ENCODE peak calls at places on chromosomes 2 and 18, in eight cellular contexts. U is tibial artery; T is CD4-positive, alpha-beta memory T cell; B is DND-41; C is astrocyte; Y is ovary; H is thoracic aorta; I is left ventricle myocardium inferior. M is an unnamed sample.

GRCh38 chr2:231929961-231930600 is 3.9 kb upstream of the NPPC start:
- DNase-seq in U (no peak), T (no peak), B (no peak), C (no peak), Y (no peak), H (no peak), I (peak; percentile 82), M (no peak)

GRCh38 chr2:210617318-210617717 is 60.9 kb downstream of the CPS1 start:
- DNase-seq in U (no peak), T (no peak), B (no peak), C (no peak), Y (no peak), H (no peak), I (no peak), M (no peak)

GRCh38 chr18:76256897-76257500 is 238.0 kb downstream of the ZNF516 start:
- DNase-seq in U (no peak), T (no peak), B (peak; percentile 37), C (peak; percentile 49), Y (peak; percentile 68), H (no peak), I (no peak), M (peak; percentile 52)

GRCh38 chr2:66849128-66849527 is 414.2 kb downstream of the MEIS1 start:
- DNase-seq in U (no peak), T (no peak), B (no peak), C (no peak), Y (no peak), H (no peak), I (peak; percentile 46), M (no peak)

GRCh38 chr2:20419007-20419576 is 27.8 kb upstream of the RHOB start:
- DNase-seq in U (no peak), T (no peak), B (no peak), C (no peak), Y (peak; percentile 19), H (no peak), I (no peak), M (no peak)

GRCh38 chr2:9143264-9143815 is 63.3 kb upstream of the ASAP2 start:
- DNase-seq in U (no peak), T (no peak), B (no peak), C (peak; percentile 12), Y (no peak), H (no peak), I (no peak), M (no peak)

GRCh38 chr18:5167827-5168226 is 29.2 kb downstream of the AKAIN1 start:
- DNase-seq in U (no peak), T (no peak), B (peak; percentile 65), C (no peak), Y (no peak), H (no peak), I (no peak), M (no peak)

GRCh38 chr18:48771641-48772380 is 179.0 kb downstream of the SMAD7 start:
- DNase-seq in U (no peak), T (no peak), B (no peak), C (no peak), Y (no peak), H (no peak), I (peak; percentile 63), M (no peak)

GRCh38 chr2:16215892-16216554 is 275.7 kb downstream of the MYCN start:
- DNase-seq in U (no peak), T (no peak), B (no peak), C (no peak), Y (no peak), H (no peak), I (peak; percentile 23), M (no peak)

GRCh38 chr2:158144914-158145625 is 43.4 kb downstream of the UPP2 start:
- DNase-seq in U (no peak), T (no peak), B (no peak), C (no peak), Y (no peak), H (no peak), I (no peak), M (peak; percentile 74)

GRCh38 chr2:45643095-45643494 is 8.4 kb upstream of the PRKCE start:
- DNase-seq in U (no peak), T (no peak), B (no peak), C (no peak), Y (no peak), H (no peak), I (no peak), M (no peak)

GRCh38 chr2:83282851-83283250 is 1176.2 kb downstream of the SUCLG1 start:
- DNase-seq in U (no peak), T (no peak), B (no peak), C (no peak), Y (no peak), H (no peak), I (no peak), M (no peak)

GRCh38 chr18:74281011-74281638 is 10.6 kb downstream of the CYB5A start:
- DNase-seq in U (no peak), T (no peak), B (no peak), C (no peak), Y (no peak), H (no peak), I (no peak), M (no peak)

GRCh38 chr2:212995920-212996319 is 155.5 kb downstream of the IKZF2 start:
- DNase-seq in U (no peak), T (no peak), B (no peak), C (peak; percentile 46), Y (no peak), H (no peak), I (no peak), M (peak; percentile 64)

GRCh38 chr2:136000502-136000901 is 15.1 kb upstream of the DARS1 start:
- DNase-seq in U (no peak), T (no peak), B (no peak), C (no peak), Y (no peak), H (no peak), I (no peak), M (no peak)
- H3K4me1 ChIP-seq in U (no peaks in the 10 kb centered on the region), T (peaks cover 7% of the 10 kb centered on the region), B (no peaks in the 10 kb centered on the region), C (no peaks in the 10 kb centered on the region), Y (no peaks in the 10 kb centered on the region), H (no peaks in the 10 kb centered on the region), I (peaks cover 13% of the 10 kb centered on the region), M (peaks cover 7% of the 10 kb centered on the region)

DNA sequence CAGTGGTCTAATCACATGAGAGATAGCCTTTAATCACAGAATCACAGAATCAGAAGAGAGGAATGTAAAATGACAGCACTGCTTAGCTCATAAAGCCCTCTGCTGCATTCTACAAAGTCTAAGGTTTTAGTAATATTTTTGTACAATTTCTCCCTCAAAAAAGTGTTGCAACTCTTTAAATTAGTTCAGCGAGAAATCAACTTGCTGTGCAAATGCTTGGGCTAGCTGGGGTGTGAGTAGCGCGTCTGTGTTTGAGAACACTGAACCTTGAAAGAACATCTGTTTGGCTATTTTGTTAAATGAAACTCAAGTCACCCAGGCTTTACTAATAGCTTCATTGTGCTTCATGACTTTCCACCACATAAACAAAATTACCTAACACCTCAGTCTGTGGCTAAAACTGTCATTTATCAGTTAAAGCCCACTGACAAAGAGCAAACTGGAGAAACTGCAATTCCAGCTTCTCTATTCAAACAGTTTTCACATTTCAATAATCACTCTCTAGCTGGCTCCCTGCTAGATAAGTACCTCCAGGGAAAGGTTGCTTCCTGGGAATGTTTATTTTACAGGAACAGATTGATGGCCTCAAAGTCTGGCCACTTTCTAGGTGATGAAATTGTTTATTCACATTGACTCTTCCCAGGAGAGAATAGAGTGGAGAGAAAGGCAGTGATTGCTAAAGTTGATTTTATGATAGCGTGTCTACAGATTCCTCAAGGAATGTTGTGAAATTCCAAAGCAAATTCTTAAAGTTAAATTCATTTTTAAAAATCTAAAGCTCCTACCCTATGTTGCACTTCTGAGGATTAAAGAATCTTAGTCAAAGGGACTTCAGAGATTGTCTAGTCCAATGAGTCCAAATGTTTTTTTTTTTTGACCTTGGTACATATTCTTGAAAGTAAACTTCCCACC is 36.0 kb upstream of the STAT1 start:
- DNase-seq in U (no peak), T (no peak), B (no peak), C (peak; percentile 75), Y (no peak), H (no peak), I (no peak), M (no peak)
- H3K4me1 ChIP-seq in U (no peaks in the 10 kb centered on the region), T (peaks cover 12% of the 10 kb centered on the region), B (peaks cover 22% of the 10 kb centered on the region), C (peaks cover 26% of the 10 kb centered on the region), Y (no peaks in the 10 kb centered on the region), H (peaks cover 6% of the 10 kb centered on the region), I (peaks cover 13% of the 10 kb centered on the region), M (peaks cover 12% of the 10 kb centered on the region)

GRCh38 chr2:73077424-73077795 is 5.9 kb upstream of the SFXN5 start:
- DNase-seq in U (no peak), T (no peak), B (no peak), C (no peak), Y (no peak), H (no peak), I (no peak), M (no peak)
- H3K4me1 ChIP-seq in U (peaks cover 2% of the 10 kb centered on the region), T (no peaks in the 10 kb centered on the region), B (peaks cover 6% of the 10 kb centered on the region), C (no peaks in the 10 kb centered on the region), Y (no peaks in the 10 kb centered on the region), H (peaks cover 13% of the 10 kb centered on the region), I (peaks cover 9% of the 10 kb centered on the region), M (no peaks in the 10 kb centered on the region)

GRCh38 chr2:112644933-112645395 is 775 bp upstream of the SLC20A1 start:
- DNase-seq in U (peak; percentile 59), T (no peak), B (no peak), C (peak; percentile 46), Y (no peak), H (no peak), I (no peak), M (no peak)

GRCh38 chr2:112648081-112648480 is 2.3 kb downstream of the SLC20A1 start:
- DNase-seq in U (no peak), T (no peak), B (peak; percentile 26), C (no peak), Y (no peak), H (no peak), I (no peak), M (peak; percentile 26)

GRCh38 chr2:112645396-112646101 is at the start of gene SLC20A1:
- DNase-seq in U (peak; percentile 90), T (peak; percentile 96), B (peak; percentile 97), C (peak; percentile 70), Y (peak; percentile 88), H (peak; percentile 67), I (peak; percentile 96), M (peak; percentile 96)

GRCh38 chr2:112646102-112646719 is 472 bp downstream of the SLC20A1 start:
- DNase-seq in U (no peak), T (no peak), B (peak; percentile 71), C (no peak), Y (no peak), H (no peak), I (no peak), M (no peak)

GRCh38 chr2:112646791-112647720 is 1.3 kb downstream of the SLC20A1 start:
- DNase-seq in U (no peak), T (no peak), B (peak; percentile 33), C (no peak), Y (no peak), H (no peak), I (no peak), M (peak; percentile 36)
- H3K4me1 ChIP-seq in U (peaks cover 14% of the 10 kb centered on the region), T (peaks cover 66% of the 10 kb centered on the region), B (peaks cover 64% of the 10 kb centered on the region), C (peaks cover 47% of the 10 kb centered on the region), Y (peaks cover 4% of the 10 kb centered on the region), H (peaks cover 47% of the 10 kb centered on the region), I (peaks cover 62% of the 10 kb centered on the region), M (peaks cover 57% of the 10 kb centered on the region)

GRCh38 chr2:98804736-98805135 is 73.8 kb upstream of the MGAT4A start:
- DNase-seq in U (no peak), T (no peak), B (no peak), C (no peak), Y (no peak), H (no peak), I (no peak), M (no peak)
- H3K4me1 ChIP-seq in U (peaks cover 26% of the 10 kb centered on the region), T (peaks cover 11% of the 10 kb centered on the region), B (peaks cover 11% of the 10 kb centered on the region), C (peaks cover 10% of the 10 kb centered on the region), Y (no peaks in the 10 kb centered on the region), H (peaks cover 27% of the 10 kb centered on the region), I (peaks cover 45% of the 10 kb centered on the region), M (peaks cover 18% of the 10 kb centered on the region)

GRCh38 chr2:190887089-190887488 is 6.5 kb downstream of the GLS start:
- DNase-seq in U (no peak), T (no peak), B (no peak), C (peak; percentile 49), Y (no peak), H (no peak), I (no peak), M (peak; percentile 52)
- H3K4me1 ChIP-seq in U (peaks cover 16% of the 10 kb centered on the region), T (peaks cover 92% of the 10 kb centered on the region), B (peaks cover 58% of the 10 kb centered on the region), C (peaks cover 7% of the 10 kb centered on the region), Y (peaks cover 3% of the 10 kb centered on the region), H (peaks cover 62% of the 10 kb centered on the region), I (peaks cover 100% of the 10 kb centered on the region), M (peaks cover 33% of the 10 kb centered on the region)